ENCODE peak calls at places on chromosomes 1 and 21, in four cellular contexts. One of them, this sample, is unnamed.
A peak's percentile ranks its signal among the peaks of the same experiment; 100 is the strongest.

GRCh38 chr1:13702425-13703127 is 2.6 kb downstream of the PRDM2 start:
- DNase-seq in RPMI8226: no peak
- DNase-seq in Daoy: no peak
- DNase-seq in T-helper 2 cell: peak; percentile 45
- DNase-seq in this sample: no peak

GRCh38 chr1:236000781-236001180 is 64.1 kb downstream of the NID1 start:
- DNase-seq in Daoy: no peak
- DNase-seq in RPMI8226: no peak
- DNase-seq in T-helper 2 cell: no peak
- DNase-seq in this sample: no peak

GRCh38 chr1:3327936-3328590 is 126.4 kb upstream of the ARHGEF16 start:
- DNase-seq in RPMI8226: peak; percentile 43
- DNase-seq in T-helper 2 cell: no peak
- DNase-seq in Daoy: no peak
- DNase-seq in this sample: no peak

GRCh38 chr1:192159034-192159433 is 772 bp downstream of the RGS18 start:
- DNase-seq in T-helper 2 cell: no peak
- DNase-seq in RPMI8226: peak; percentile 63
- DNase-seq in Daoy: no peak
- DNase-seq in this sample: no peak

GRCh38 chr1:112817555-112818373 is 102.6 kb upstream of the PPM1J start:
- DNase-seq in Daoy: no peak
- DNase-seq in RPMI8226: no peak
- DNase-seq in T-helper 2 cell: no peak
- DNase-seq in this sample: no peak

GRCh38 chr1:226548281-226549093 is at the start of gene STUM:
- DNase-seq in Daoy: peak; percentile 47
- DNase-seq in T-helper 2 cell: no peak
- DNase-seq in RPMI8226: peak; percentile 57
- DNase-seq in this sample: peak; percentile 36

GRCh38 chr1:207414606-207415108 is 39.5 kb upstream of the CR2 start:
- DNase-seq in Daoy: no peak
- DNase-seq in RPMI8226: peak; percentile 88
- DNase-seq in T-helper 2 cell: no peak
- DNase-seq in this sample: peak; percentile 82

GRCh38 chr21:38072489-38072888 is 156.2 kb upstream of the KCNJ6 start:
- DNase-seq in T-helper 2 cell: no peak
- DNase-seq in RPMI8226: no peak
- DNase-seq in Daoy: no peak
- DNase-seq in this sample: no peak

GRCh38 chr1:25746299-25747045 is 53.5 kb upstream of the SELENON start:
- DNase-seq in Daoy: no peak
- DNase-seq in T-helper 2 cell: no peak
- DNase-seq in RPMI8226: no peak
- DNase-seq in this sample: no peak

GRCh38 chr1:66519988-66520387 is 14.0 kb upstream of the SGIP1 start:
- DNase-seq in T-helper 2 cell: no peak
- DNase-seq in Daoy: no peak
- DNase-seq in RPMI8226: no peak
- DNase-seq in this sample: no peak

GRCh38 chr1:168512864-168513595 is 30.8 kb downstream of the XCL2 start:
- DNase-seq in T-helper 2 cell: no peak
- DNase-seq in RPMI8226: no peak
- DNase-seq in Daoy: no peak
- DNase-seq in this sample: peak; percentile 56

GRCh38 chr1:218361298-218362065 is 16.3 kb downstream of the TGFB2 start:
- DNase-seq in RPMI8226: peak; percentile 35
- DNase-seq in T-helper 2 cell: no peak
- DNase-seq in Daoy: peak; percentile 65
- DNase-seq in this sample: peak; percentile 29

GRCh38 chr1:107298526-107298925 is 157.7 kb downstream of the NTNG1 start:
- DNase-seq in RPMI8226: no peak
- DNase-seq in T-helper 2 cell: no peak
- DNase-seq in Daoy: no peak
- DNase-seq in this sample: no peak

GRCh38 chr1:62142550-62142949 is 52.1 kb upstream of the L1TD1 start:
- DNase-seq in RPMI8226: no peak
- DNase-seq in Daoy: peak; percentile 52
- DNase-seq in T-helper 2 cell: no peak
- DNase-seq in this sample: no peak

GRCh38 chr1:11654571-11655262 is at the start of gene FBXO44:
- DNase-seq in RPMI8226: peak; percentile 64
- DNase-seq in Daoy: peak; percentile 40
- DNase-seq in T-helper 2 cell: peak; percentile 40
- DNase-seq in this sample: peak; percentile 53

GRCh38 chr1:61293197-61293596 is 210.8 kb downstream of the NFIA start:
- DNase-seq in Daoy: no peak
- DNase-seq in RPMI8226: no peak
- DNase-seq in T-helper 2 cell: no peak
- DNase-seq in this sample: no peak

GRCh38 chr1:98323906-98324358 is 337.6 kb upstream of the SNX7 start:
- DNase-seq in Daoy: peak; percentile 97
- DNase-seq in RPMI8226: no peak
- DNase-seq in T-helper 2 cell: no peak
- DNase-seq in this sample: no peak

GRCh38 chr1:225044258-225044657 is 114.8 kb downstream of the DNAH14 start:
- DNase-seq in Daoy: no peak
- DNase-seq in RPMI8226: no peak
- DNase-seq in T-helper 2 cell: no peak
- DNase-seq in this sample: no peak

GRCh38 chr1:3315991-3316943 is 138.2 kb upstream of the ARHGEF16 start:
- DNase-seq in T-helper 2 cell: no peak
- DNase-seq in Daoy: no peak
- DNase-seq in RPMI8226: no peak
- DNase-seq in this sample: no peak

GRCh38 chr1:221030121-221030649 is 150.9 kb downstream of the HLX start:
- DNase-seq in RPMI8226: no peak
- DNase-seq in Daoy: no peak
- DNase-seq in T-helper 2 cell: no peak
- DNase-seq in this sample: no peak

GRCh38 chr1:115493834-115494233 is 147.9 kb upstream of the VANGL1 start:
- DNase-seq in Daoy: no peak
- DNase-seq in RPMI8226: no peak
- DNase-seq in T-helper 2 cell: no peak
- DNase-seq in this sample: no peak

GRCh38 chr1:109918671-109919070 is 8.0 kb downstream of the CSF1 start:
- DNase-seq in RPMI8226: no peak
- DNase-seq in Daoy: no peak
- DNase-seq in T-helper 2 cell: no peak
- DNase-seq in this sample: no peak

GRCh38 chr1:3590145-3590768 is 21.1 kb downstream of the MEGF6 start:
- DNase-seq in T-helper 2 cell: no peak
- DNase-seq in Daoy: peak; percentile 32
- DNase-seq in RPMI8226: no peak
- DNase-seq in this sample: no peak

GRCh38 chr1:11285883-11286734 is 13.1 kb downstream of the UBIAD1 start:
- DNase-seq in T-helper 2 cell: no peak
- DNase-seq in RPMI8226: no peak
- DNase-seq in Daoy: no peak
- DNase-seq in this sample: no peak

GRCh38 chr21:31310750-31311149 is 33.3 kb downstream of the TIAM1 start:
- DNase-seq in T-helper 2 cell: no peak
- DNase-seq in Daoy: no peak
- DNase-seq in RPMI8226: no peak
- DNase-seq in this sample: no peak

GRCh38 chr1:119917304-119918055 is 21.2 kb upstream of the ADAM30 start:
- DNase-seq in T-helper 2 cell: no peak
- DNase-seq in RPMI8226: no peak
- DNase-seq in Daoy: no peak
- DNase-seq in this sample: no peak

GRCh38 chr1:43993206-43993914 is 2.0 kb downstream of the CCDC24 start:
- DNase-seq in Daoy: no peak
- DNase-seq in RPMI8226: no peak
- DNase-seq in T-helper 2 cell: no peak
- DNase-seq in this sample: no peak

GRCh38 chr1:184986250-184986649 is 11.9 kb upstream of the NIBAN1 start:
- DNase-seq in RPMI8226: no peak
- DNase-seq in Daoy: peak; percentile 19
- DNase-seq in T-helper 2 cell: no peak
- DNase-seq in this sample: no peak

GRCh38 chr1:25197235-25197930 is 34.9 kb downstream of the SYF2 start:
- DNase-seq in Daoy: no peak
- DNase-seq in T-helper 2 cell: no peak
- DNase-seq in RPMI8226: no peak
- DNase-seq in this sample: no peak

GRCh38 chr1:168057921-168058320 is 78.8 kb downstream of the GPR161 start:
- DNase-seq in T-helper 2 cell: no peak
- DNase-seq in Daoy: no peak
- DNase-seq in RPMI8226: no peak
- DNase-seq in this sample: no peak

GRCh38 chr1:23585321-23586022 is 26.2 kb upstream of the ID3 start:
- DNase-seq in RPMI8226: no peak
- DNase-seq in Daoy: peak; percentile 80
- DNase-seq in T-helper 2 cell: no peak
- DNase-seq in this sample: no peak

GRCh38 chr21:39316062-39316461 is 2.6 kb upstream of the BRWD1 start:
- DNase-seq in Daoy: no peak
- DNase-seq in RPMI8226: no peak
- DNase-seq in T-helper 2 cell: no peak
- DNase-seq in this sample: peak; percentile 56

GRCh38 chr1:212035123-212035834 is at the start of the genes DTL and INTS7:
- DNase-seq in RPMI8226: peak; percentile 100
- DNase-seq in Daoy: peak; percentile 99
- DNase-seq in T-helper 2 cell: peak; percentile 94
- DNase-seq in this sample: peak; percentile 100

GRCh38 chr1:23593042-23593521 is 33.8 kb upstream of the ID3 start:
- DNase-seq in T-helper 2 cell: no peak
- DNase-seq in Daoy: no peak
- DNase-seq in RPMI8226: peak; percentile 71
- DNase-seq in this sample: no peak